ENCODE peak calls at places on chromosome 4, in five cellular contexts. K, N, M, C and S are unnamed samples.

GRCh38 chr4:30380404-30380998 is 339.7 kb upstream of the PCDH7 start:
- DNase-seq in K (peak; percentile 68), N (peak; percentile 8), M (peak; percentile 72), C (peak; percentile 23), S (peak; percentile 76)

GRCh38 chr4:6560416-6561172 is 14.4 kb upstream of the MAN2B2 start:
- DNase-seq in K (no peak), N (no peak), M (no peak), C (no peak), S (no peak)

GRCh38 chr4:14897217-14897616 is 105.1 kb upstream of the CPEB2 start:
- DNase-seq in K (peak; percentile 50), N (peak; percentile 11), M (no peak), C (no peak), S (no peak)

GRCh38 chr4:8537041-8537461 is 43.1 kb upstream of the GPR78 start:
- DNase-seq in K (peak; percentile 53), N (no peak), M (peak; percentile 62), C (peak; percentile 42), S (peak; percentile 63)

GRCh38 chr4:13244342-13244905 is 239.7 kb downstream of the RAB28 start:
- DNase-seq in K (no peak), N (no peak), M (no peak), C (no peak), S (no peak)

GRCh38 chr4:106869551-106869950 is 166.6 kb downstream of the DKK2 start:
- DNase-seq in K (no peak), N (no peak), M (no peak), C (no peak), S (no peak)

GRCh38 chr4:17009871-17010367 is 111.5 kb upstream of the LDB2 start:
- DNase-seq in K (no peak), N (no peak), M (no peak), C (no peak), S (no peak)

GRCh38 chr4:147727476-147728028 is 4.3 kb upstream of the ARHGAP10 start:
- DNase-seq in K (no peak), N (no peak), M (no peak), C (no peak), S (no peak)

GRCh38 chr4:100240008-100240407 is 49.7 kb upstream of the DDIT4L start:
- DNase-seq in K (no peak), N (no peak), M (peak; percentile 63), C (no peak), S (no peak)

GRCh38 chr4:16843831-16844508 is 54.5 kb downstream of the LDB2 start:
- DNase-seq in K (no peak), N (no peak), M (no peak), C (peak; percentile 20), S (peak; percentile 20)

GRCh38 chr4:25401066-25401465 is 24.0 kb downstream of the ANAPC4 start:
- DNase-seq in K (peak; percentile 23), N (no peak), M (no peak), C (no peak), S (no peak)

GRCh38 chr4:242121-242848 is 63.0 kb downstream of the ZNF732 start:
- DNase-seq in K (peak; percentile 55), N (peak; percentile 54), M (peak; percentile 96), C (peak; percentile 18), S (peak; percentile 69)

GRCh38 chr4:176920694-176921093 is 128.0 kb upstream of the VEGFC start:
- DNase-seq in K (no peak), N (no peak), M (no peak), C (no peak), S (peak; percentile 91)

GRCh38 chr4:188412499-188412898 is 273.3 kb downstream of the TRIML1 start:
- DNase-seq in K (no peak), N (no peak), M (no peak), C (no peak), S (no peak)

GRCh38 chr4:188299161-188299560 is 159.9 kb downstream of the TRIML1 start:
- DNase-seq in K (no peak), N (no peak), M (no peak), C (no peak), S (no peak)

GRCh38 chr4:38606587-38606905 is 57.5 kb upstream of the KLF3 start:
- DNase-seq in K (no peak), N (peak; percentile 23), M (no peak), C (no peak), S (no peak)

GRCh38 chr4:119136541-119136940 is 909 bp downstream of the MYOZ2 start:
- DNase-seq in K (no peak), N (no peak), M (no peak), C (no peak), S (no peak)

GRCh38 chr4:92599044-92599443 is 295.3 kb downstream of the GRID2 start:
- DNase-seq in K (peak; percentile 18), N (no peak), M (no peak), C (no peak), S (no peak)

GRCh38 chr4:13860126-13860525 is 232.6 kb upstream of the BOD1L1 start:
- DNase-seq in K (no peak), N (no peak), M (peak; percentile 5), C (peak; percentile 60), S (no peak)

GRCh38 chr4:20428410-20429160 is 176.9 kb downstream of the SLIT2 start:
- DNase-seq in K (peak; percentile 1), N (no peak), M (peak; percentile 26), C (no peak), S (no peak)

DNA sequence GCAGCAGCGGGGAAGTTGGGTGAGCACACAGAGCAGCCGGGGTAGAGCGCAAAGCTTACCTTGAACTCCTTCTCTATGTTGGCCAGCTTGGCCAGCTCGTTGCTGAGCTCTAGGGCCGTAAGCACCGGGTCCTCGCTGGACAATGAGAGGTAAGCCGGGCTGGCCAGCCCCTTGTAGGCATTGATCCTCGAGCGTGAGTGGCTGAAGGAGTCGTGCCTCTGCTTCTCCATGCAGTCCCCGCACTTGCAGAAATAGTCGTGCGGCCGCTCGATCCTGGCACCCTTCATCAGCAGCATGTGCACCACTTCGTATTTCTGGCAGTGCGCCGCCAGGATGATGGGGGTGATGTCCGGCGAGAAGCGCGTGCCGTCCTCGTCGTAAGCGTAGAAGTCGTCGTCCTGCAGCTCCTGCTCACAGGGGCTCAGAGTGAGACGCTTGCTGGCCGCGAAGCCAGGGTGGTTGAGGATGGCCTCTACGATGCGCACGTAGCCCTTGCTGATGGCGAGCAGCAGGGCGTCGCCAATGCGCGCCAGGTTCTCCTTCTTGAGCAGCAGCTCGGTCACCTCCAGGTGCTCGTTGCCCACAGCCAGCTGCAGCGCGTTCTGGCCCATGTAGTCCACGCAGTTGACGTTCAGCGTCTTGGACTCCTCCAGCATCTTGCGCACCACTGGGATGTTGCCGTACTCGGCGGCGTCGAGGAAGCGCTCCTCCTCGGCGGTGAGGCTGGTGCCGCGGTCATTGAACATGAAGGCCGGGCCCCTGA is 19.5 kb downstream of the TRPC3 start:
- DNase-seq in K (no peak), N (no peak), M (no peak), C (no peak), S (no peak)
- TF ChIP-seq MYC in K (no peak), N (no peak), M (no peak), C (no peak), S (no peak)

GRCh38 chr4:184472540-184473264 is 1.6 kb downstream of the IRF2 start:
- DNase-seq in K (peak; percentile 70), N (peak; percentile 69), M (peak; percentile 83), C (peak; percentile 71), S (peak; percentile 75)
- TF ChIP-seq CTCF in K (no peak), N (no peak), M (no peak), C (no peak), S (no peak)

GRCh38 chr4:78320353-78320935 is 231.1 kb upstream of the ANXA3 start:
- DNase-seq in K (no peak), N (no peak), M (peak; percentile 50), C (peak; percentile 18), S (no peak)
- TF ChIP-seq MYC in K (no peak), N (no peak), M (no peak), C (no peak), S (no peak)

GRCh38 chr4:88613417-88613875 is 21.2 kb downstream of the HERC3 start:
- DNase-seq in K (no peak), N (no peak), M (peak; percentile 16), C (no peak), S (peak; percentile 78)
- TF ChIP-seq CTCF in K (no peak), N (no peak), M (no peak), C (no peak), S (no peak)